ENCODE peak calls at places on chromosomes 5 and 9, in nine cellular contexts. K, A, E, H, O, S, M, X and J are unnamed samples.
A peak's percentile ranks its signal among the peaks of the same experiment; 100 is the strongest.

GRCh38 chr5:673837-674629 is 19.1 kb downstream of the TPPP start:
- DNase-seq in K (peak; percentile 62), E (no peak), S (no peak), H (no peak), O (no peak), M (no peak), X (no peak), A (no peak), J (no peak)

GRCh38 chr5:139669681-139670368 is 21.7 kb downstream of the CXXC5 start:
- DNase-seq in O (no peak), K (no peak), H (no peak), S (no peak), M (no peak), X (no peak), A (no peak), E (no peak), J (peak; percentile 66)

GRCh38 chr5:139389701-139390638 is at the start of gene MZB1:
- DNase-seq in X (no peak), E (no peak), M (no peak), H (no peak), O (no peak), A (no peak), K (no peak), S (no peak), J (no peak)

GRCh38 chr9:116549061-116549664 is 137.9 kb upstream of the TRIM32 start:
- DNase-seq in S (peak; percentile 59), E (peak; percentile 93), O (peak; percentile 87), K (peak; percentile 86), H (peak; percentile 24), X (peak; percentile 90), A (peak; percentile 96), M (no peak), J (no peak)

GRCh38 chr5:16693879-16694278 is 77.1 kb upstream of the RETREG1 start:
- DNase-seq in H (no peak), X (no peak), E (no peak), K (no peak), A (peak; percentile 62), O (no peak), S (no peak), M (no peak), J (no peak)

GRCh38 chr5:122673343-122673742 is 101.5 kb upstream of the SNX2 start:
- DNase-seq in E (peak; percentile 37), S (no peak), M (no peak), H (no peak), X (no peak), K (no peak), A (peak; percentile 96), O (no peak), J (no peak)

GRCh38 chr5:133696782-133697507 is 84.6 kb upstream of the FSTL4 start:
- DNase-seq in K (no peak), A (no peak), S (no peak), X (no peak), H (no peak), E (no peak), O (no peak), M (no peak), J (no peak)

GRCh38 chr5:61894046-61894445 is 412.0 kb upstream of the KIF2A start:
- DNase-seq in X (no peak), K (no peak), H (no peak), O (no peak), S (no peak), E (no peak), M (no peak), A (no peak), J (no peak)

GRCh38 chr9:2809692-2810423 is 34.0 kb downstream of the PUM3 start:
- DNase-seq in S (no peak), K (no peak), H (no peak), M (no peak), A (peak; percentile 98), E (peak; percentile 88), X (peak; percentile 41), O (peak; percentile 74), J (no peak)

GRCh38 chr5:116953251-116953934 is 378.8 kb upstream of the SEMA6A start:
- DNase-seq in M (no peak), A (no peak), H (peak; percentile 9), E (no peak), X (no peak), K (no peak), O (no peak), S (no peak), J (no peak)

GRCh38 chr5:51272957-51273356 is 110.3 kb upstream of the ISL1 start:
- DNase-seq in X (no peak), H (no peak), E (no peak), A (no peak), M (no peak), K (no peak), S (no peak), O (no peak), J (no peak)

GRCh38 chr5:99089822-99090549 is 161.2 kb upstream of the CHD1 start:
- DNase-seq in K (no peak), S (no peak), H (no peak), X (no peak), A (no peak), M (no peak), E (no peak), O (no peak), J (no peak)

GRCh38 chr9:4237748-4238511 is 61.9 kb downstream of the GLIS3 start:
- DNase-seq in K (no peak), H (no peak), O (no peak), E (peak; percentile 59), A (no peak), X (no peak), S (no peak), M (no peak), J (no peak)

GRCh38 chr9:99811598-99812383 is 9.9 kb upstream of the NR4A3 start:
- DNase-seq in X (no peak), A (no peak), E (no peak), M (no peak), S (no peak), O (no peak), K (no peak), H (no peak), J (no peak)

GRCh38 chr9:99813739-99814138 is 7.9 kb upstream of the NR4A3 start:
- DNase-seq in E (no peak), M (no peak), O (no peak), S (no peak), K (no peak), A (no peak), X (no peak), H (no peak), J (no peak)

GRCh38 chr9:99809586-99810357 is 11.9 kb upstream of the NR4A3 start:
- DNase-seq in H (no peak), E (no peak), A (no peak), S (no peak), O (no peak), X (peak; percentile 37), M (no peak), K (no peak), J (no peak)

GRCh38 chr9:99814359-99814758 is 7.3 kb upstream of the NR4A3 start:
- DNase-seq in X (no peak), K (no peak), A (no peak), E (no peak), M (no peak), H (no peak), O (no peak), S (no peak), J (no peak)

GRCh38 chr9:99811172-99811571 is 10.5 kb upstream of the NR4A3 start:
- DNase-seq in O (no peak), E (no peak), A (no peak), K (no peak), M (no peak), S (no peak), X (no peak), H (no peak), J (no peak)
- TF ChIP-seq CTCF in O (no peak), E (no peak), A (no peak), K (no peak), M (no peak), S (no peak), X (no peak), H (no peak), J (no peak)

GRCh38 chr5:53430618-53431252 is 49.7 kb upstream of the FST start:
- DNase-seq in K (no peak), E (peak; percentile 71), A (peak; percentile 81), X (peak; percentile 77), M (no peak), H (no peak), S (no peak), O (peak; percentile 38), J (no peak)
- TF ChIP-seq CTCF in K (peak; percentile 51), E (peak; percentile 73), A (peak; percentile 77), X (peak; percentile 85), M (peak; percentile 27), H (peak; percentile 34), S (no peak), O (peak; percentile 54), J (peak; percentile 23)

GRCh38 chr5:10198021-10198420 is 51.7 kb downstream of the ATPSCKMT start:
- DNase-seq in E (no peak), M (no peak), O (no peak), S (no peak), H (no peak), X (no peak), A (no peak), K (no peak), J (no peak)

GRCh38 chr5:10202089-10202753 is 47.5 kb downstream of the ATPSCKMT start:
- DNase-seq in E (no peak), S (no peak), O (no peak), X (no peak), H (no peak), K (no peak), A (no peak), M (no peak), J (no peak)

GRCh38 chr5:10199700-10200099 is 50.0 kb downstream of the ATPSCKMT start:
- DNase-seq in S (no peak), K (no peak), E (no peak), O (no peak), M (no peak), X (no peak), H (no peak), A (peak; percentile 83), J (no peak)

GRCh38 chr5:10201223-10201868 is 48.3 kb downstream of the ATPSCKMT start:
- DNase-seq in E (no peak), X (no peak), S (no peak), H (peak; percentile 54), A (no peak), O (no peak), K (no peak), M (no peak), J (peak; percentile 22)
- TF ChIP-seq CTCF in E (peak; percentile 43), X (peak; percentile 44), S (no peak), H (peak; percentile 55), A (peak; percentile 28), O (peak; percentile 21), K (peak; percentile 23), M (peak; percentile 30), J (peak; percentile 26)

DNA sequence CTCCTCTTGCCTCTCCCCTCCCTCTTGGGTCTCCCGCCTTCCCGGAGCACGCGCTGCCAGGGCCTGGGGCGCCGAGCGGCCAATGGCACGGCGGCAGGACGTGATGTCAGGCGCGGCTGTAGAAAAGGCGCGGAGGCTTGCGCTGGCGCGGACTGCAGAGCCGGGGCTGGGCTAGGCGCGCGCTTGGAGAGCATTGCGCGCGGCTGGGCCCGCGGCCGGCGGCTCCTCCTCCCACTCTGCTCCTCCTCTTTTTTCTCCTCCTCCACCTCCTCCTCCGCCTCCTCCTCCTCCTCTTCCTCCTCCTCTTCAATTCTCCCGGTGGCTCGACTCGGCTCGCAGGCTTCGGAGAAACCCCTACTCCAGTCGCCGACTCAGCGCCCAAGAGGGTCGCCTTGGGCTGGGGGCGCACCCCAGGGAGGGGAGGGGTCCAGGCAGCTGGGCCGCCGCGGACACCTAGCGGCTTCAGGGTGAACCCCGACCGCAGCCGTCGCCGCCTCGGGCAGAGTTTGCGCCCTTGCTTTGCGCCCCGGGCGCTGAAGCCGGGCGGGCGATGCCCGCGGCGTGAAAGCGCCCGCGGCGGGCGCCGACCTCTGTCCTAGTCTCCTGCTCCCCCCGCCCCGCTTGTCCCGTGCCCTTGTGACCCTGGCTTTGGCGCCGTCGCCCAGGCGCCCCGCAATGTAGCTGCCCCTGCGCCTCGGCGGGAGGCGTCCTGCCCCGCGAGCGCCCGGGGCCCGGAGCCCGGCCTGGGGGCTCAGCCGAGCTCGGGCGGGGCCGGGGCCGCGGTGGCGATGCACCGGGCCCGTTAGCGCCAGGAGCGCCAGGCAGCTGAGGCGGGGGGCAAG is at the start of gene LHX2:
- DNase-seq in H (peak; percentile 72), X (peak; percentile 42), S (no peak), O (peak; percentile 81), E (peak; percentile 55), M (no peak), K (no peak), A (peak; percentile 71), J (peak; percentile 81)
- TF ChIP-seq CTCF in H (no peak), X (peak; percentile 7), S (no peak), O (no peak), E (no peak), M (no peak), K (no peak), A (no peak), J (no peak)